ENCODE peak calls at places on chromosomes 5 and 9, in ten cellular contexts. M is stomach, I is adrenal gland, T is body of pancreas, V is uterus, F is ovary, A is fibroblast of the aortic adventitia, X is lower lobe of right lung, J is HepG2, D is fibroblast of lung. O is an unnamed sample.

GRCh38 chr9:13263511-13263910 is 16.0 kb downstream of the MPDZ start:
- DNase-seq in V (no peak), M (no peak), A (no peak), F (no peak), D (no peak), X (no peak), I (no peak), J (no peak), T (no peak), O (no peak)

GRCh38 chr5:95861221-95861857 is 38.8 kb upstream of the GLRX start:
- DNase-seq in M (peak), D (peak), X (peak), J (peak), T (peak), V (peak), A (peak), I (peak), F (peak), O (peak)

GRCh38 chr5:122957457-122957856 is 79.1 kb downstream of the PPIC start:
- DNase-seq in I (no peak), X (no peak), D (no peak), A (no peak), F (no peak), V (no peak), M (no peak), J (no peak), T (no peak), O (no peak)

GRCh38 chr5:175478384-175479124 is at the start of gene SFXN1:
- DNase-seq in X (peak), F (peak), V (peak), J (peak), T (peak), D (peak), I (peak), A (peak), M (peak), O (peak)

GRCh38 chr9:88233091-88233490 is 94.8 kb upstream of the SPATA31C2 start:
- DNase-seq in V (no peak), J (no peak), M (no peak), F (no peak), D (no peak), I (no peak), T (no peak), A (no peak), X (no peak), O (no peak)

GRCh38 chr5:77102549-77102948 is 15.5 kb upstream of the ZBED3 start:
- DNase-seq in X (peak), M (no peak), A (no peak), I (no peak), J (no peak), T (no peak), V (no peak), D (no peak), F (no peak), O (no peak)

GRCh38 chr9:126363250-126363649 is 36.6 kb downstream of the MVB12B start:
- DNase-seq in D (no peak), V (no peak), I (no peak), T (no peak), J (no peak), M (no peak), A (no peak), X (no peak), F (no peak), O (no peak)

GRCh38 chr9:6759114-6759977 is 1.6 kb downstream of the KDM4C start:
- DNase-seq in A (peak), M (peak), T (peak), D (peak), V (no peak), F (peak), X (no peak), I (peak), J (peak), O (no peak)

GRCh38 chr5:124133406-124133805 is 613.0 kb downstream of the ZNF608 start:
- DNase-seq in D (no peak), V (no peak), F (no peak), X (no peak), A (no peak), M (no peak), I (no peak), J (no peak), T (no peak), O (no peak)

GRCh38 chr5:1034421-1034905 is 25.9 kb downstream of the NKD2 start:
- DNase-seq in F (no peak), T (no peak), I (no peak), V (no peak), J (no peak), D (no peak), X (peak), M (no peak), A (no peak), O (no peak)

GRCh38 chr9:73176450-73176875 is 24.8 kb downstream of the ANXA1 start:
- DNase-seq in X (no peak), D (no peak), I (no peak), A (peak), F (no peak), V (no peak), J (no peak), M (no peak), T (no peak), O (no peak)

GRCh38 chr9:116162241-116162781 is 8.7 kb downstream of the PAPPA start:
- DNase-seq in X (no peak), A (no peak), V (no peak), I (no peak), M (no peak), T (peak), F (no peak), J (peak), D (no peak), O (no peak)

GRCh38 chr9:89594811-89595550 is 9.8 kb upstream of the GADD45G start:
- DNase-seq in J (no peak), D (no peak), T (no peak), V (no peak), I (no peak), X (no peak), M (no peak), A (no peak), F (no peak), O (no peak)

GRCh38 chr5:37792976-37793328 is 46.9 kb downstream of the GDNF start:
- DNase-seq in A (peak), F (no peak), D (peak), T (no peak), I (no peak), M (no peak), J (no peak), V (no peak), X (no peak), O (no peak)

GRCh38 chr9:2198956-2199635 is 183.9 kb downstream of the SMARCA2 start:
- DNase-seq in X (no peak), M (no peak), I (no peak), V (no peak), F (no peak), A (no peak), J (no peak), D (no peak), T (no peak), O (no peak)

GRCh38 chr9:2195211-2195610 is 180.1 kb downstream of the SMARCA2 start:
- DNase-seq in V (no peak), F (no peak), A (no peak), X (no peak), D (no peak), M (no peak), T (no peak), I (no peak), J (no peak), O (no peak)

GRCh38 chr9:2199999-2200796 is 185.1 kb downstream of the SMARCA2 start:
- DNase-seq in D (no peak), I (no peak), M (no peak), F (no peak), V (no peak), X (no peak), A (no peak), T (no peak), J (no peak), O (no peak)
- H3K4me3 ChIP-seq in D (no peak), I (no peak), M (no peak), F (no peak), V (no peak), X (no peak), A (no peak), T (no peak), J (no peak), O (no peak)

DNA sequence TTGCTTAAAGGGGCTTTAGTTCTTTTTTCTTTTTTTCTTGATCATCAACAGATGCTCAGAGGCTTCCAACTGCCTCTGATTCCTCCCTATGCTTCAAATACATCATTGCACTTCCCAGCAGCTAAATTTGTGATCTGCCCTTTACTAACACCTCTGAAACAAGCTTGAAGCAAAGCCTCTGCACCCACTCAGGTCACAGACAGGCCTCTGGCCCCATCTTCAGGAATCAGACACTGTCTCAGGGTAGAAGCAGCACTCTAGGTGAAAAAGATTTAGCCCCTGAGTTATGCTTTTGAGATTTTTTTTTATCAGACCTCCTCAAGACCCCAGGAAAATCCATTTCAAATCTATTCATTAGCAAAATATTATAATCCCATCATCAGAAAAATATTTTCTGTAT is 91.5 kb downstream of the MAMDC2 start:
- DNase-seq in T (no peak), F (no peak), A (no peak), X (no peak), I (no peak), J (no peak), V (no peak), D (no peak), M (no peak), O (no peak)
- TF ChIP-seq CTCF in T (no peak), F (no peak), A (no peak), X (no peak), I (no peak), J (no peak), V (no peak), D (no peak), M (no peak), O (no peak)

GRCh38 chr5:160420331-160420610 is 1.4 kb upstream of the PTTG1 start:
- DNase-seq in F (no peak), X (no peak), D (no peak), T (no peak), A (no peak), M (no peak), J (no peak), V (no peak), I (no peak), O (no peak)

GRCh38 chr5:160421625-160422258 is at the start of gene PTTG1:
- DNase-seq in A (peak), T (peak), X (peak), I (peak), M (peak), D (peak), J (peak), F (peak), V (peak), O (peak)

GRCh38 chr5:160418561-160419457 is at the start of gene SLU7:
- DNase-seq in F (peak), D (peak), T (peak), A (peak), X (peak), V (peak), M (peak), I (peak), J (peak), O (peak)

GRCh38 chr5:160419458-160420330 is 813 bp upstream of the SLU7 start:
- DNase-seq in A (no peak), D (no peak), I (no peak), V (no peak), T (no peak), J (no peak), M (no peak), X (no peak), F (no peak), O (no peak)

GRCh38 chr5:160423025-160423554 is 1.4 kb downstream of the PTTG1 start:
- DNase-seq in F (no peak), V (no peak), A (no peak), T (no peak), M (no peak), X (no peak), I (no peak), J (no peak), D (no peak), O (no peak)
- H3K4me3 ChIP-seq in F (no peak), V (no peak), A (peak), T (no peak), M (no peak), X (no peak), I (no peak), J (peak), D (peak), O (no peak)

DNA sequence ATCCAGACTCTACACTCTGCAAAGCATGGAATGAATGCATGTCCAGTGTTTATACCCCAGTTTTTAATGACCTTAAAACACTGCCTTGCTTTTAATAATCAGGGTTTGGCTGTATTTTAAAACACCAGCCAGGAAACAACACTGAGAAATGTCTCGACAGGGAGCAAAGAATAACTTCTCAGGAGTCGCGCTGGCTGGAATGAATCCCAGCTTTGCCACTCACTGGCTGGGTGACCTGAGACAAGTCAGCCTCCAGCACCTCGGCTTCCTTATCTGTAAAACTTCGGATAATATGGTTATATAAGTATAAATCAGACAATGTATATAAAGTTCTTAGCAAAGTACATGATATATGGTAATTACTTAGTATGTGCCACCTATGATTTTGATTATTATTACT is 505.0 kb downstream of the SPOCK1 start:
- DNase-seq in X (no peak), V (no peak), D (no peak), I (no peak), M (no peak), A (no peak), F (no peak), T (no peak), J (no peak), O (no peak)
- TF ChIP-seq CTCF in X (no peak), V (no peak), D (no peak), I (no peak), M (no peak), A (no peak), F (no peak), T (no peak), J (no peak), O (no peak)

O was measured in Caco-2.